ENCODE peak calls at places on chromosomes 7 and 10, in ten cellular contexts. S is nucleus accumbens; L is GM13976; O is activated T-helper 1 cell treated with anti-CD3 and anti-CD28 coated beads, Interleukin-2, amount 50 U/mL, for 16 hours; N is aorta; F is mesenchymal stem cell; M is astrocyte of the spinal cord; E is GM12865; Y is neural crest cell; D is stimulated activated CD8-positive, alpha-beta memory T cell treated with anti-CD3 and anti-CD28 coated beads, Interleukin-15, amount 100 ng/mL, for 48 hours. T is an unnamed sample.

GRCh38 chr7:38846280-38846679 is 62.7 kb downstream of the VPS41 start:
- DNase-seq in Y (no peak), D (no peak), L (no peak), M (no peak), E (no peak), F (peak; percentile 17), O (no peak), S (no peak), N (no peak), T (no peak)

GRCh38 chr10:122165914-122166313 is 105.2 kb upstream of the BTBD16 start:
- DNase-seq in L (no peak), S (no peak), N (no peak), M (no peak), O (no peak), Y (no peak), E (no peak), D (no peak), F (no peak), T (no peak)

GRCh38 chr10:60990663-60991062 is 46.7 kb upstream of the RHOBTB1 start:
- DNase-seq in E (no peak), F (no peak), O (no peak), S (no peak), L (no peak), M (no peak), Y (no peak), N (no peak), D (no peak), T (no peak)

GRCh38 chr10:132448248-132448731 is 51.3 kb downstream of the PWWP2B start:
- DNase-seq in O (no peak), E (peak; percentile 28), F (peak; percentile 70), S (no peak), D (peak; percentile 58), Y (no peak), M (no peak), N (peak; percentile 89), L (peak; percentile 78), T (no peak)

GRCh38 chr7:18020138-18020715 is 7.4 kb downstream of the PRPS1L1 start:
- DNase-seq in L (no peak), E (no peak), M (peak; percentile 10), S (no peak), D (no peak), Y (no peak), N (no peak), F (no peak), O (no peak), T (no peak)

GRCh38 chr10:34299105-34299611 is 515.9 kb downstream of the PARD3 start:
- DNase-seq in S (peak; percentile 49), E (no peak), N (no peak), Y (no peak), F (peak; percentile 56), O (no peak), L (no peak), D (no peak), M (peak; percentile 80), T (no peak)

GRCh38 chr7:135744938-135745701 is 3.5 kb downstream of the FAM180A start:
- DNase-seq in O (no peak), L (no peak), S (no peak), Y (no peak), E (no peak), M (peak; percentile 88), N (no peak), F (no peak), D (no peak), T (no peak)

GRCh38 chr7:22696672-22697071 is 30.3 kb upstream of the IL6 start:
- DNase-seq in Y (no peak), N (no peak), F (peak; percentile 50), E (peak; percentile 21), S (no peak), L (no peak), O (no peak), M (no peak), D (no peak), T (peak; percentile 40)

GRCh38 chr7:20122073-20122472 is 95.1 kb downstream of the MACC1 start:
- DNase-seq in E (no peak), D (no peak), L (no peak), O (no peak), F (no peak), S (no peak), M (no peak), Y (no peak), N (no peak), T (no peak)

GRCh38 chr10:43075612-43076003 is 1.3 kb upstream of the RET start:
- DNase-seq in O (no peak), Y (no peak), M (no peak), D (no peak), N (peak; percentile 44), L (no peak), F (no peak), S (no peak), E (no peak), T (no peak)

GRCh38 chr7:149748223-149748874 is 25.0 kb downstream of the ZNF467 start:
- DNase-seq in O (no peak), L (no peak), M (no peak), Y (no peak), D (no peak), E (peak; percentile 20), N (no peak), S (no peak), F (no peak), T (no peak)

GRCh38 chr7:111561659-111561908 is 708 bp downstream of the IMMP2L start:
- DNase-seq in L (no peak), O (no peak), N (no peak), M (no peak), Y (no peak), S (no peak), E (no peak), D (no peak), F (no peak), T (no peak)